ENCODE peak calls at places on chromosomes 16 and 17, in seven cellular contexts. Q is endothelial cell; U is left lung; Z is stimulated activated CD4-positive, alpha-beta T cell treated with anti-CD3 and anti-CD28 coated beads, Interleukin-1b, Interleukin-23, amount 100 ng/mL, for 24 hours; Y is hypothalamus; H is T-helper 2 cell; T is esophagus squamous epithelium. J is an unnamed sample.

GRCh38 chr17:41231731-41232130 is 518 bp upstream of the KRTAP9-3 start:
- DNase-seq in T (no peak), Q (no peak), U (no peak), Y (no peak), Z (no peak), H (no peak), J (no peak)

GRCh38 chr17:56203430-56203829 is 50.2 kb downstream of the ANKFN1 start:
- DNase-seq in Q (no peak), U (no peak), Y (no peak), T (no peak), H (no peak), Z (no peak), J (no peak)

GRCh38 chr17:28227278-28228108 is 91.5 kb upstream of the TMEM97 start:
- DNase-seq in T (no peak), Q (peak), Y (no peak), U (peak), Z (peak), H (no peak), J (no peak)

GRCh38 chr17:81566461-81567126 is 14.4 kb upstream of the FAAP100 start:
- DNase-seq in T (no peak), U (peak), Q (peak), Y (no peak), Z (no peak), H (no peak), J (peak)

GRCh38 chr17:75009139-75009724 is 3.2 kb upstream of the MRPL58 start:
- DNase-seq in H (no peak), Z (no peak), Q (no peak), U (no peak), T (no peak), Y (no peak), J (no peak)

GRCh38 chr17:81049973-81050551 is 15.1 kb downstream of the BAIAP2 start:
- DNase-seq in U (peak), Z (no peak), T (peak), Y (no peak), H (no peak), Q (no peak), J (peak)

GRCh38 chr16:30091474-30092372 is at the start of gene TBX6:
- DNase-seq in Y (peak), T (peak), U (peak), Z (peak), H (peak), Q (peak), J (peak)

GRCh38 chr16:73063854-73064226 is 15.9 kb upstream of the ZFHX3 start:
- DNase-seq in T (no peak), Y (no peak), H (no peak), U (no peak), Z (no peak), Q (no peak), J (no peak)

GRCh38 chr16:69494993-69495392 is 70.6 kb downstream of the CYB5B start:
- DNase-seq in H (peak), Y (no peak), Q (peak), T (no peak), U (no peak), Z (peak), J (no peak)

GRCh38 chr17:82870541-82870940 is 30.7 kb upstream of the ZNF750 start:
- DNase-seq in Q (no peak), T (no peak), Z (no peak), U (peak), H (no peak), Y (no peak), J (no peak)

GRCh38 chr17:81399481-81400153 is 4.4 kb downstream of the BAHCC1 start:
- DNase-seq in H (no peak), Y (no peak), Z (no peak), U (peak), T (no peak), Q (no peak), J (no peak)

GRCh38 chr17:82956726-82957468 is 117.1 kb upstream of the ZNF750 start:
- DNase-seq in Y (no peak), Z (no peak), Q (no peak), T (no peak), H (no peak), U (no peak), J (no peak)

GRCh38 chr16:19744670-19745069 is 26.6 kb downstream of the IQCK start:
- DNase-seq in H (no peak), U (no peak), T (no peak), Q (no peak), Z (no peak), Y (no peak), J (no peak)

GRCh38 chr16:11034005-11034404 is 89.6 kb downstream of the CLEC16A start:
- DNase-seq in U (no peak), T (no peak), Q (no peak), H (no peak), Z (no peak), Y (no peak), J (peak)

GRCh38 chr17:47239663-47240374 is 13.8 kb upstream of the ITGB3 start:
- DNase-seq in Y (no peak), Z (no peak), U (no peak), Q (no peak), T (no peak), H (no peak), J (peak)

GRCh38 chr17:17439971-17440843 is 36.6 kb upstream of the MED9 start:
- DNase-seq in U (peak), Y (no peak), H (peak), Q (peak), T (no peak), Z (peak), J (no peak)

GRCh38 chr16:50505714-50506542 is 42.3 kb upstream of the NKD1 start:
- DNase-seq in Y (no peak), Z (no peak), Q (no peak), U (no peak), T (no peak), H (no peak), J (no peak)

GRCh38 chr16:87391324-87391949 is 699 bp upstream of the MAP1LC3B start:
- DNase-seq in H (no peak), Q (peak), Z (no peak), U (peak), T (no peak), Y (no peak), J (peak)

GRCh38 chr17:72370819-72371218 is 250.0 kb downstream of the SOX9 start:
- DNase-seq in Q (no peak), H (no peak), T (no peak), Z (no peak), U (no peak), Y (no peak), J (no peak)

GRCh38 chr17:41446806-41447205 is 6.0 kb upstream of the KRT38 start:
- DNase-seq in U (no peak), T (no peak), Z (no peak), H (no peak), Y (no peak), Q (no peak), J (no peak)

GRCh38 chr16:85169333-85170065 is 57.2 kb upstream of the CIBAR2 start:
- DNase-seq in Y (no peak), H (no peak), T (no peak), Z (no peak), Q (no peak), U (peak), J (no peak)

GRCh38 chr16:30374538-30374937 is at the start of gene MYL11:
- DNase-seq in T (no peak), Y (no peak), Z (no peak), H (no peak), U (no peak), Q (no peak), J (peak)

GRCh38 chr17:2487306-2487705 is 24.4 kb downstream of the METTL16 start:
- DNase-seq in Z (no peak), Q (no peak), U (no peak), Y (no peak), T (no peak), H (no peak), J (no peak)

GRCh38 chr16:23556881-23557778 is at the start of the genes EARS2 and UBFD1:
- DNase-seq in Z (peak), Y (peak), U (peak), H (peak), T (peak), Q (peak), J (peak)

GRCh38 chr16:1014221-1014620 is 32.7 kb downstream of the SOX8 start:
- DNase-seq in Q (no peak), H (no peak), T (no peak), Y (no peak), Z (no peak), U (no peak), J (no peak)

GRCh38 chr17:42880776-42881175 is 19.8 kb upstream of the G6PC1 start:
- DNase-seq in Z (no peak), Q (no peak), T (no peak), U (no peak), H (no peak), Y (no peak), J (no peak)

GRCh38 chr17:48238933-48239602 is 131.5 kb downstream of the SNX11 start:
- DNase-seq in U (no peak), T (no peak), Q (no peak), H (no peak), Z (no peak), Y (no peak), J (no peak)

GRCh38 chr17:70521821-70522256 is 352.5 kb downstream of the KCNJ2 start:
- DNase-seq in U (no peak), H (no peak), T (no peak), Y (no peak), Z (no peak), Q (no peak), J (peak)

GRCh38 chr16:28146536-28146935 is 65.2 kb downstream of the XPO6 start:
- DNase-seq in Y (no peak), U (no peak), T (no peak), Q (no peak), H (no peak), Z (no peak), J (no peak)

GRCh38 chr16:735982-736453 is 4.8 kb downstream of the CIAO3 start:
- DNase-seq in U (no peak), T (no peak), H (no peak), Z (peak), Q (no peak), Y (no peak), J (no peak)

GRCh38 chr16:3729161-3730112 is 12.1 kb upstream of the TRAP1 start:
- DNase-seq in Q (no peak), Y (no peak), U (no peak), H (no peak), Z (no peak), T (no peak), J (no peak)

GRCh38 chr16:83631006-83631405 is 176.8 kb upstream of the HSBP1 start:
- DNase-seq in Y (no peak), T (no peak), Z (no peak), H (no peak), U (no peak), Q (no peak), J (no peak)

GRCh38 chr16:75621170-75621477 is 2.0 kb downstream of the ADAT1 start:
- DNase-seq in T (no peak), Z (no peak), Q (no peak), H (no peak), Y (no peak), U (no peak), J (no peak)

GRCh38 chr17:18261659-18262058 is 1.2 kb downstream of the MIEF2 start:
- DNase-seq in Z (no peak), T (no peak), Q (no peak), Y (no peak), H (no peak), U (no peak), J (no peak)

GRCh38 chr16:3187798-3188674 is at the start of gene OR1F1:
- DNase-seq in Y (no peak), U (no peak), H (peak), T (no peak), Q (no peak), Z (peak), J (no peak)

GRCh38 chr17:67836205-67836987 is 11.1 kb downstream of the BPTF start:
- DNase-seq in H (no peak), T (no peak), Z (no peak), Y (no peak), U (no peak), Q (no peak), J (no peak)

GRCh38 chr16:9756434-9756833 is 425.8 kb downstream of the GRIN2A start:
- DNase-seq in T (no peak), H (no peak), Q (no peak), Z (no peak), U (no peak), Y (no peak), J (no peak)

GRCh38 chr17:39011907-39012468 is 44.8 kb upstream of the FBXO47 start:
- DNase-seq in T (no peak), Y (no peak), U (no peak), H (no peak), Q (no peak), Z (no peak), J (no peak)

GRCh38 chr17:39804839-39805238 is 59.3 kb downstream of the IKZF3 start:
- DNase-seq in Q (no peak), U (no peak), H (no peak), T (no peak), Y (no peak), Z (no peak), J (no peak)

J was measured in gastrocnemius medialis.